ENCODE peak calls at places on chromosomes 6 and 20, in four cellular contexts. One of them, this sample, is unnamed.

GRCh38 chr6:121349596-121349995 is 15.3 kb upstream of the TBC1D32 start:
- DNase-seq in kidney: no peak
- DNase-seq in naive thymus-derived CD4-positive, alpha-beta T cell: no peak
- DNase-seq in stomach: no peak
- DNase-seq in this sample: no peak

GRCh38 chr6:16633465-16633864 is 127.8 kb downstream of the ATXN1 start:
- DNase-seq in kidney: no peak
- DNase-seq in naive thymus-derived CD4-positive, alpha-beta T cell: no peak
- DNase-seq in stomach: no peak
- DNase-seq in this sample: no peak

GRCh38 chr6:168756009-168756634 is 315.1 kb downstream of the SMOC2 start:
- DNase-seq in kidney: no peak
- DNase-seq in naive thymus-derived CD4-positive, alpha-beta T cell: no peak
- DNase-seq in stomach: no peak
- DNase-seq in this sample: no peak

GRCh38 chr20:45833030-45833882 is at the start of gene SNX21:
- DNase-seq in kidney: peak
- DNase-seq in naive thymus-derived CD4-positive, alpha-beta T cell: no peak
- DNase-seq in stomach: peak
- DNase-seq in this sample: no peak

GRCh38 chr6:142518761-142519160 is 217.0 kb downstream of the ADGRG6 start:
- DNase-seq in kidney: no peak
- DNase-seq in naive thymus-derived CD4-positive, alpha-beta T cell: no peak
- DNase-seq in stomach: no peak
- DNase-seq in this sample: no peak

GRCh38 chr6:34182751-34183531 is 37.1 kb upstream of the GRM4 start:
- DNase-seq in kidney: peak
- DNase-seq in naive thymus-derived CD4-positive, alpha-beta T cell: no peak
- DNase-seq in stomach: peak
- DNase-seq in this sample: peak

GRCh38 chr20:63855363-63856110 is 5.8 kb upstream of the ABHD16B start:
- DNase-seq in kidney: peak
- DNase-seq in naive thymus-derived CD4-positive, alpha-beta T cell: no peak
- DNase-seq in stomach: no peak
- DNase-seq in this sample: no peak

GRCh38 chr6:159989882-159990480 is 21.1 kb downstream of the IGF2R start:
- DNase-seq in kidney: no peak
- DNase-seq in naive thymus-derived CD4-positive, alpha-beta T cell: no peak
- DNase-seq in stomach: no peak
- DNase-seq in this sample: no peak

GRCh38 chr20:23039885-23040508 is 4.9 kb downstream of the SSTR4 start:
- DNase-seq in kidney: no peak
- DNase-seq in naive thymus-derived CD4-positive, alpha-beta T cell: no peak
- DNase-seq in stomach: no peak
- DNase-seq in this sample: no peak

GRCh38 chr6:108874470-108875160 is 26.4 kb downstream of the ARMC2 start:
- DNase-seq in kidney: no peak
- DNase-seq in naive thymus-derived CD4-positive, alpha-beta T cell: no peak
- DNase-seq in stomach: no peak
- DNase-seq in this sample: no peak

GRCh38 chr20:54219751-54220426 is 12.0 kb downstream of the PFDN4 start:
- DNase-seq in kidney: no peak
- DNase-seq in naive thymus-derived CD4-positive, alpha-beta T cell: no peak
- DNase-seq in stomach: no peak
- DNase-seq in this sample: no peak

GRCh38 chr20:54407446-54407845 is 67.9 kb upstream of the DOK5 start:
- DNase-seq in kidney: no peak
- DNase-seq in naive thymus-derived CD4-positive, alpha-beta T cell: no peak
- DNase-seq in stomach: no peak
- DNase-seq in this sample: no peak

GRCh38 chr6:36052092-36052491 is 24.5 kb downstream of the MAPK14 start:
- DNase-seq in kidney: no peak
- DNase-seq in naive thymus-derived CD4-positive, alpha-beta T cell: no peak
- DNase-seq in stomach: no peak
- DNase-seq in this sample: no peak

GRCh38 chr6:90000864-90001731 is 106.8 kb downstream of the GJA10 start:
- DNase-seq in kidney: no peak
- DNase-seq in naive thymus-derived CD4-positive, alpha-beta T cell: no peak
- DNase-seq in stomach: no peak
- DNase-seq in this sample: no peak

GRCh38 chr6:105994522-105995402 is 91.4 kb upstream of the PRDM1 start:
- DNase-seq in kidney: peak
- DNase-seq in naive thymus-derived CD4-positive, alpha-beta T cell: peak
- DNase-seq in stomach: peak
- DNase-seq in this sample: no peak

GRCh38 chr6:2839195-2839981 is 2.3 kb downstream of the SERPINB1 start:
- DNase-seq in kidney: no peak
- DNase-seq in naive thymus-derived CD4-positive, alpha-beta T cell: no peak
- DNase-seq in stomach: peak
- DNase-seq in this sample: peak

GRCh38 chr20:62601172-62601571 is 41.1 kb upstream of the SLCO4A1 start:
- DNase-seq in kidney: no peak
- DNase-seq in naive thymus-derived CD4-positive, alpha-beta T cell: no peak
- DNase-seq in stomach: no peak
- DNase-seq in this sample: no peak

GRCh38 chr6:6315660-6316059 is 4.8 kb downstream of the F13A1 start:
- DNase-seq in kidney: no peak
- DNase-seq in naive thymus-derived CD4-positive, alpha-beta T cell: no peak
- DNase-seq in stomach: peak
- DNase-seq in this sample: no peak

GRCh38 chr6:135128268-135128914 is 52.7 kb upstream of the MYB start:
- DNase-seq in kidney: no peak
- DNase-seq in naive thymus-derived CD4-positive, alpha-beta T cell: no peak
- DNase-seq in stomach: no peak
- DNase-seq in this sample: no peak

GRCh38 chr6:2222275-2222842 is 23.0 kb downstream of the GMDS start:
- DNase-seq in kidney: no peak
- DNase-seq in naive thymus-derived CD4-positive, alpha-beta T cell: no peak
- DNase-seq in stomach: no peak
- DNase-seq in this sample: no peak

GRCh38 chr6:157672726-157673412 is 150.2 kb upstream of the SNX9 start:
- DNase-seq in kidney: no peak
- DNase-seq in naive thymus-derived CD4-positive, alpha-beta T cell: no peak
- DNase-seq in stomach: no peak
- DNase-seq in this sample: no peak

GRCh38 chr6:168060521-168060931 is 18.5 kb downstream of the FRMD1 start:
- DNase-seq in kidney: no peak
- DNase-seq in naive thymus-derived CD4-positive, alpha-beta T cell: no peak
- DNase-seq in stomach: peak
- DNase-seq in this sample: no peak

GRCh38 chr6:168581236-168581635 is 140.3 kb downstream of the SMOC2 start:
- DNase-seq in kidney: no peak
- DNase-seq in naive thymus-derived CD4-positive, alpha-beta T cell: no peak
- DNase-seq in stomach: no peak
- DNase-seq in this sample: no peak

GRCh38 chr6:131062245-131063027 is 609 bp downstream of the EPB41L2 start:
- DNase-seq in kidney: peak
- DNase-seq in naive thymus-derived CD4-positive, alpha-beta T cell: peak
- DNase-seq in stomach: peak
- DNase-seq in this sample: no peak

GRCh38 chr6:135451617-135452190 is 45.8 kb downstream of the AHI1 start:
- DNase-seq in kidney: no peak
- DNase-seq in naive thymus-derived CD4-positive, alpha-beta T cell: no peak
- DNase-seq in stomach: no peak
- DNase-seq in this sample: peak

GRCh38 chr20:63465380-63466249 is 6.8 kb downstream of the KCNQ2 start:
- DNase-seq in kidney: no peak
- DNase-seq in naive thymus-derived CD4-positive, alpha-beta T cell: no peak
- DNase-seq in stomach: no peak
- DNase-seq in this sample: no peak

GRCh38 chr6:169784941-169785340 is 33.5 kb downstream of the ERMARD start:
- DNase-seq in kidney: no peak
- DNase-seq in naive thymus-derived CD4-positive, alpha-beta T cell: no peak
- DNase-seq in stomach: no peak
- DNase-seq in this sample: no peak

GRCh38 chr20:39893013-39893685 is 795.9 kb downstream of the MAFB start:
- DNase-seq in kidney: no peak
- DNase-seq in naive thymus-derived CD4-positive, alpha-beta T cell: no peak
- DNase-seq in stomach: no peak
- DNase-seq in this sample: no peak

GRCh38 chr6:52243282-52243893 is 912 bp downstream of the IL17F start:
- DNase-seq in kidney: no peak
- DNase-seq in naive thymus-derived CD4-positive, alpha-beta T cell: no peak
- DNase-seq in stomach: no peak
- DNase-seq in this sample: no peak

GRCh38 chr6:148837941-148838340 is 91.1 kb downstream of the UST start:
- DNase-seq in kidney: no peak
- DNase-seq in naive thymus-derived CD4-positive, alpha-beta T cell: no peak
- DNase-seq in stomach: no peak
- DNase-seq in this sample: no peak

GRCh38 chr20:38145094-38146075 is 19.7 kb downstream of the TGM2 start:
- DNase-seq in kidney: peak
- DNase-seq in naive thymus-derived CD4-positive, alpha-beta T cell: no peak
- DNase-seq in stomach: no peak
- DNase-seq in this sample: no peak

GRCh38 chr6:34534146-34534545 is 22.0 kb downstream of the SPDEF start:
- DNase-seq in kidney: peak
- DNase-seq in naive thymus-derived CD4-positive, alpha-beta T cell: no peak
- DNase-seq in stomach: no peak
- DNase-seq in this sample: no peak

GRCh38 chr6:127585123-127585522 is 8.1 kb downstream of the C6orf58 start:
- DNase-seq in kidney: no peak
- DNase-seq in naive thymus-derived CD4-positive, alpha-beta T cell: no peak
- DNase-seq in stomach: no peak
- DNase-seq in this sample: no peak

GRCh38 chr6:130307752-130308361 is 58.0 kb upstream of the TMEM200A start:
- DNase-seq in kidney: no peak
- DNase-seq in naive thymus-derived CD4-positive, alpha-beta T cell: no peak
- DNase-seq in stomach: no peak
- DNase-seq in this sample: no peak

GRCh38 chr6:31493875-31494694 is 3.9 kb upstream of the MICB start:
- DNase-seq in kidney: peak
- DNase-seq in naive thymus-derived CD4-positive, alpha-beta T cell: peak
- DNase-seq in stomach: peak
- DNase-seq in this sample: no peak

GRCh38 chr6:7389162-7389450 is 436 bp downstream of the CAGE1 start:
- DNase-seq in kidney: no peak
- DNase-seq in naive thymus-derived CD4-positive, alpha-beta T cell: no peak
- DNase-seq in stomach: peak
- DNase-seq in this sample: no peak

GRCh38 chr6:158642805-158643489 is 1.6 kb downstream of the DYNLT1 start:
- DNase-seq in kidney: no peak
- DNase-seq in naive thymus-derived CD4-positive, alpha-beta T cell: no peak
- DNase-seq in stomach: peak
- DNase-seq in this sample: no peak

GRCh38 chr20:25247100-25247665 is 702 bp upstream of the PYGB start:
- DNase-seq in kidney: peak
- DNase-seq in naive thymus-derived CD4-positive, alpha-beta T cell: no peak
- DNase-seq in stomach: peak
- DNase-seq in this sample: no peak

GRCh38 chr20:57315964-57316480 is 13.6 kb upstream of the SPO11 start:
- DNase-seq in kidney: no peak
- DNase-seq in naive thymus-derived CD4-positive, alpha-beta T cell: no peak
- DNase-seq in stomach: no peak
- DNase-seq in this sample: no peak

DNA sequence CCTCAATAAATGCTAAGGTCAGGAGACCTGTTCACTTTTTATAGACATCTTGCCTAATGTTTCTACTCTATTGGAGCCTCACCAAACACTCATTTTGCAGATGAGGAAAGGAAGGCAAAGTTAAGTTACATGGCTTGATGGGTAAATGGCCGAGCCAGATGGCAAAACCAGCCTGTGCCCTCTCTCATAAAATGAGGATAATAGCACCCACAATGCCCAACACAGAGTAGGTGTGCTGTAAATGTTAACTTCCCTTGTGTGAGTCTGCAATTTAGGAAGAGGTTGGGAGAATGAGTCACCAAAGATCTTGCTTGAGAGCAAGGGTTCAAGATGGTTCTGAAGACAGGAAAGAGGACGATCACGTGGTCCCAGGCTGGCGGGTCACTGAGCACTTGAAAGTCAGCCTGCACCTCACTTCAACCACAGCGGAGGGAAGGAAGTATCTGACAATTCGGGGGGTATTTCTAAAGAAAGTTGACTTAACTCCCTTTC is 3.3 kb downstream of the KCNK5 start:
- DNase-seq in kidney: no peak
- DNase-seq in naive thymus-derived CD4-positive, alpha-beta T cell: no peak
- DNase-seq in stomach: no peak
- DNase-seq in this sample: no peak
- H3K4me3 ChIP-seq in kidney: peak
- H3K4me3 ChIP-seq in naive thymus-derived CD4-positive, alpha-beta T cell: peak
- H3K4me3 ChIP-seq in stomach: no peak
- H3K4me3 ChIP-seq in this sample: no peak

DNA sequence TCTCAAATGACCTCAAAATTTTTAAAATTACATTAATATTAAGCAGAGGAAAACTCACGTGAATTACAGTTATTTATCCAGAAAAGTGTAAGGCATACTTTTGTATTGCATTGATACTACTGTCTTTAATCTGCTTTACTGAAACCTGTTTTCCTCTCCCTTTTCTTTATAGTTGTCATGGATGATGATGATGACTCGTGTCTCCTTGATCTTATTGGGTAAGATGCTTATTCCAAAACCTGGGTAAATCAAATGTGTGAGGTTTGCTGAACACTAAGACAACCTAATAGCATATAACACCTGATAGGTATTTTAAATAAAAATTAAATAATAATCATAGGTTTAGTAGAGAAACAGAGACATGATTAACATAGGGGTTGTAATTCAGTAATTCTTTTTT is 40.0 kb downstream of the BICRAL start:
- DNase-seq in kidney: no peak
- DNase-seq in naive thymus-derived CD4-positive, alpha-beta T cell: no peak
- DNase-seq in stomach: no peak
- DNase-seq in this sample: no peak
- H3K4me3 ChIP-seq in kidney: no peak
- H3K4me3 ChIP-seq in naive thymus-derived CD4-positive, alpha-beta T cell: no peak
- H3K4me3 ChIP-seq in stomach: no peak
- H3K4me3 ChIP-seq in this sample: no peak

GRCh38 chr20:61433816-61434215 is 181.8 kb downstream of the CDH4 start:
- DNase-seq in kidney: no peak
- DNase-seq in naive thymus-derived CD4-positive, alpha-beta T cell: no peak
- DNase-seq in stomach: no peak
- DNase-seq in this sample: no peak
- H3K4me3 ChIP-seq in kidney: no peak
- H3K4me3 ChIP-seq in naive thymus-derived CD4-positive, alpha-beta T cell: no peak
- H3K4me3 ChIP-seq in stomach: no peak
- H3K4me3 ChIP-seq in this sample: no peak

GRCh38 chr6:18216411-18216810 is 47.9 kb downstream of the DEK start:
- DNase-seq in kidney: no peak
- DNase-seq in naive thymus-derived CD4-positive, alpha-beta T cell: no peak
- DNase-seq in stomach: no peak
- DNase-seq in this sample: no peak

GRCh38 chr6:18212231-18212630 is 52.1 kb downstream of the DEK start:
- DNase-seq in kidney: no peak
- DNase-seq in naive thymus-derived CD4-positive, alpha-beta T cell: no peak
- DNase-seq in stomach: no peak
- DNase-seq in this sample: no peak

GRCh38 chr6:18213439-18213838 is 50.9 kb downstream of the DEK start:
- DNase-seq in kidney: no peak
- DNase-seq in naive thymus-derived CD4-positive, alpha-beta T cell: no peak
- DNase-seq in stomach: no peak
- DNase-seq in this sample: no peak

GRCh38 chr6:18215436-18215835 is 48.9 kb downstream of the DEK start:
- DNase-seq in kidney: no peak
- DNase-seq in naive thymus-derived CD4-positive, alpha-beta T cell: no peak
- DNase-seq in stomach: no peak
- DNase-seq in this sample: no peak

GRCh38 chr6:18214003-18214402 is 50.3 kb downstream of the DEK start:
- DNase-seq in kidney: no peak
- DNase-seq in naive thymus-derived CD4-positive, alpha-beta T cell: no peak
- DNase-seq in stomach: no peak
- DNase-seq in this sample: no peak
- H3K4me3 ChIP-seq in kidney: no peak
- H3K4me3 ChIP-seq in naive thymus-derived CD4-positive, alpha-beta T cell: no peak
- H3K4me3 ChIP-seq in stomach: no peak
- H3K4me3 ChIP-seq in this sample: no peak

This sample was measured in SK-N-MC.